ENCODE peak calls at places on chromosomes 16 and 17, in five cellular contexts. O is testis, L is adipocyte, N is lower lobe of right lung, B is tibial nerve. F is an unnamed sample.

GRCh38 chr17:79534111-79534510 is 76.7 kb downstream of the RBFOX3 start:
- DNase-seq in B (no peak), N (no peak), L (no peak), O (no peak), F (peak; percentile 34)

GRCh38 chr17:40122466-40122943 is 734 bp downstream of the MSL1 start:
- DNase-seq in N (peak; percentile 78), B (no peak), L (peak; percentile 76), O (no peak), F (peak; percentile 68)

GRCh38 chr17:19546289-19547065 is 12.8 kb downstream of the SLC47A1 start:
- DNase-seq in N (peak; percentile 64), L (no peak), B (no peak), O (peak; percentile 54), F (peak; percentile 78)

GRCh38 chr17:60767744-60768308 is 90.2 kb downstream of the BCAS3 start:
- DNase-seq in B (no peak), O (no peak), L (no peak), N (no peak), F (no peak)

GRCh38 chr17:81517339-81518112 is 4.9 kb upstream of the ACTG1 start:
- DNase-seq in B (no peak), O (no peak), L (peak; percentile 48), N (peak; percentile 52), F (no peak)

GRCh38 chr16:87824991-87825841 is 44.1 kb downstream of the SLC7A5 start:
- DNase-seq in B (no peak), N (no peak), L (no peak), O (no peak), F (no peak)

GRCh38 chr16:75106351-75107274 is 10.0 kb downstream of the LDHD start:
- DNase-seq in B (no peak), O (no peak), L (no peak), N (no peak), F (no peak)

GRCh38 chr17:52995127-52995526 is 827.6 kb upstream of the KIF2B start:
- DNase-seq in L (no peak), N (no peak), B (no peak), O (no peak), F (no peak)

GRCh38 chr17:42177684-42178083 is 3.3 kb downstream of the KCNH4 start:
- DNase-seq in L (no peak), N (no peak), B (no peak), O (no peak), F (no peak)

GRCh38 chr16:4506450-4506849 is 30.3 kb downstream of the HMOX2 start:
- DNase-seq in L (peak; percentile 91), O (peak; percentile 77), N (no peak), B (no peak), F (no peak)

GRCh38 chr16:2515180-2515803 is 1.5 kb downstream of the ATP6V0C start:
- DNase-seq in O (no peak), L (peak; percentile 36), N (no peak), B (no peak), F (no peak)

GRCh38 chr17:64661981-64662773 is at the start of gene SMURF2:
- DNase-seq in O (peak; percentile 85), L (peak; percentile 90), B (peak; percentile 60), N (peak; percentile 89), F (peak; percentile 92)

GRCh38 chr17:43790311-43790940 is 10.2 kb downstream of the CFAP97D1 start:
- DNase-seq in O (no peak), B (no peak), L (no peak), N (no peak), F (no peak)

GRCh38 chr16:28151180-28151579 is 60.6 kb downstream of the XPO6 start:
- DNase-seq in B (no peak), L (no peak), N (no peak), O (no peak), F (no peak)

GRCh38 chr16:15636392-15636873 is 6.5 kb downstream of the MARF1 start:
- DNase-seq in L (no peak), B (no peak), O (no peak), N (no peak), F (no peak)

GRCh38 chr16:20803561-20804214 is 2.6 kb downstream of the ERI2 start:
- DNase-seq in L (no peak), N (no peak), O (no peak), B (no peak), F (no peak)

GRCh38 chr17:57370051-57370581 is 113.8 kb downstream of the MSI2 start:
- DNase-seq in B (no peak), N (no peak), L (peak; percentile 90), O (no peak), F (no peak)

GRCh38 chr16:83932955-83933673 is 19.9 kb upstream of the OSGIN1 start:
- DNase-seq in B (no peak), O (no peak), L (no peak), N (no peak), F (no peak)

GRCh38 chr16:85239239-85239638 is 127.0 kb upstream of the CIBAR2 start:
- DNase-seq in L (no peak), O (no peak), B (no peak), N (no peak), F (no peak)

GRCh38 chr17:75909812-75910274 is 5.2 kb upstream of the MRPL38 start:
- DNase-seq in B (no peak), L (peak; percentile 11), N (no peak), O (peak; percentile 85), F (peak; percentile 40)

GRCh38 chr17:21042434-21043295 is at the start of gene USP22:
- DNase-seq in B (no peak), L (peak; percentile 56), N (peak; percentile 66), O (no peak), F (no peak)

DNA sequence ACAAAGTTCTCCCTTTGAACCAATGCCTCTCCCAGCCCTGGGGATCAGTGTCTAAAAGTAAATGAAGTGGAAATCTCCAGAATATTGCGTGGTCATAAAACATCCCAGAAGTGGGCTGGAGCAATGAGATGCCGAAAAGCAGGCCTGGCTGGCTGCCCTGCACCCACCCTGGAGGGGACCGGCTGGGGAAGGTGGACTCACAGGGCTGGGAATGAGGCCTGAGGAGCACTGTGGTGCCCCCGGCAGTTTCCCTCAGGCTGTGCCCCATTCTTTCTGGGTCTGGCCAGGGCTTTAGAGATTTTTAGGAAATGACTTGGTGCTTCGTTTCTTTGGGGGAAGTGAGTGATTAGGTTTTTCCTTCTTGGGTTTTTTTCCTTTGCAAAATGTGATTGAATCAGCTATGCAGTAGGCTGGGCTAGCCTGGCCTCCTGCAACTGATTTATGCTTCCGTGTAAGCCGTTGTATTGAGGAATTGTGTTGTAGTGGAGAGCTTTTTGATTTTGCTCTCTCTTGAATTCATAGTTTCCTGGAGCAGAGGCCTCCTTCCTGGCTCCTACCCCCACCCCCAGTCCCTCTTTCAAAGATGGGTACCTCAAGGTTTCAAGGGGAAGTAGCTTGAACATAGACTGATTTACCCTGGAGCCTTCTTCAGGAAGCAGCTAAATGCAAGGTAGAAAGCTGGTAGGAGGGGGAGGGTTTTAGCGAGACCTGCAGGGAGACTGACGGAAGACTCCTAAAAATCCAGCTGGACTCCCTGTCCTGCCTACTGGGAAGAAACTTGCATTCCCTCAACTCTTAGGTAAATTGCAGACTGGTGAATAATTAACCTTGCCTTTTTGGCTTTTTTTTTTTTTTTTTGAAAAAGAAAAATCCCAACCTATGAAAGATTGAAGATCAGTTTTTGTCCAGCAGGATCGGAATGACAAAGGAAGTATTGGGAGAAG is 170.3 kb downstream of the RAB11FIP4 start:
- DNase-seq in O (no peak), L (peak; percentile 87), B (no peak), N (no peak), F (no peak)
- H3K4me3 ChIP-seq in O (no peak overlapping the region), L (peak overlapping the region; percentile 93), B (no peak overlapping the region), N (peak overlapping the region; percentile 0), F (peak overlapping the region; percentile 1)

GRCh38 chr17:7222093-7222971 is 2.6 kb downstream of the ACADVL start:
- DNase-seq in N (no peak), O (no peak), L (no peak), B (no peak), F (no peak)

GRCh38 chr17:7219812-7220592 is at the start of the genes ACADVL and DLG4:
- DNase-seq in L (peak; percentile 97), O (peak; percentile 91), B (peak; percentile 81), N (peak; percentile 95), F (peak; percentile 99)

GRCh38 chr17:7220593-7221280 is 999 bp downstream of the ACADVL start:
- DNase-seq in N (peak; percentile 76), O (peak; percentile 71), B (no peak), L (peak; percentile 68), F (peak; percentile 78)

GRCh38 chr17:7222972-7223292 is 3.2 kb downstream of the ACADVL start:
- DNase-seq in B (no peak), O (no peak), N (no peak), L (no peak), F (no peak)

DNA sequence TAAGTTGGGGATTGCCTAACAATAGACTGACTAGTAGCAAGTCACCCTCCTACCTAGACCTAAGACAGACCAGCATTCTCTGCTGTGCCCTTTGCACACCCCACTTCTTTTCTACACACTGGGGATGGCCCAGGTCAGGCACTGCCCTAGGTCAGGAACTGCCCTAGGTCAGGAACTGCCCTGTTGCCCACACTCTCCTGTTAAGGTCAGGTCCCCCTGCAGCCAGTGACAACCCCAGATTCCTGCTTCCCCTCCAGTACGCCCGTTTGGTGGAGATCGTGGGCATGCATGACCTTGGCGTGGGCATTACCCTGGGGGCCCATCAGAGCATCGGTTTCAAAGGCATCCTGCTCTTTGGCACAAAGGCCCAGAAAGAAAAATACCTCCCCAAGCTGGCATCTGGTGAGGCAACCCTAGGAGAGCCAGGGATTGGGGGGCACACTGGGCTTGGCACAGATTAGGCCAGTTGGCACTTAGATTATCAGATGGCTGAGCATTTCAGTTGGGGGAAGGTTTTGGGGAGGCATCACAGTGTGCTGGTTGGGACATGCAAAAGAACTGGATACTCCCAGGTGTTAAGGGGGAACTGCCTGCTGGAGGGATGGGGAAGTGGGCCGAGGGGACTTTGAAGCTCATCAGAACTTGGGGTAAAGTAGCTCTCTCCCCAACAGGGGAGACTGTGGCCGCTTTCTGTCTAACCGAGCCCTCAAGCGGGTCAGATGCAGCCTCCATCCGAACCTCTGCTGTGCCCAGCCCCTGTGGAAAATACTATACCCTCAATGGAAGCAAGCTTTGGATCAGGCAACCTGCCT is 1.7 kb downstream of the ACADVL start:
- DNase-seq in B (no peak), N (no peak), O (no peak), L (no peak), F (no peak)
- H3K4me3 ChIP-seq in B (no peak overlapping the region), N (peak overlapping the region; percentile 97), O (no peak overlapping the region), L (peak overlapping the region; percentile 92), F (no peak overlapping the region)

DNA sequence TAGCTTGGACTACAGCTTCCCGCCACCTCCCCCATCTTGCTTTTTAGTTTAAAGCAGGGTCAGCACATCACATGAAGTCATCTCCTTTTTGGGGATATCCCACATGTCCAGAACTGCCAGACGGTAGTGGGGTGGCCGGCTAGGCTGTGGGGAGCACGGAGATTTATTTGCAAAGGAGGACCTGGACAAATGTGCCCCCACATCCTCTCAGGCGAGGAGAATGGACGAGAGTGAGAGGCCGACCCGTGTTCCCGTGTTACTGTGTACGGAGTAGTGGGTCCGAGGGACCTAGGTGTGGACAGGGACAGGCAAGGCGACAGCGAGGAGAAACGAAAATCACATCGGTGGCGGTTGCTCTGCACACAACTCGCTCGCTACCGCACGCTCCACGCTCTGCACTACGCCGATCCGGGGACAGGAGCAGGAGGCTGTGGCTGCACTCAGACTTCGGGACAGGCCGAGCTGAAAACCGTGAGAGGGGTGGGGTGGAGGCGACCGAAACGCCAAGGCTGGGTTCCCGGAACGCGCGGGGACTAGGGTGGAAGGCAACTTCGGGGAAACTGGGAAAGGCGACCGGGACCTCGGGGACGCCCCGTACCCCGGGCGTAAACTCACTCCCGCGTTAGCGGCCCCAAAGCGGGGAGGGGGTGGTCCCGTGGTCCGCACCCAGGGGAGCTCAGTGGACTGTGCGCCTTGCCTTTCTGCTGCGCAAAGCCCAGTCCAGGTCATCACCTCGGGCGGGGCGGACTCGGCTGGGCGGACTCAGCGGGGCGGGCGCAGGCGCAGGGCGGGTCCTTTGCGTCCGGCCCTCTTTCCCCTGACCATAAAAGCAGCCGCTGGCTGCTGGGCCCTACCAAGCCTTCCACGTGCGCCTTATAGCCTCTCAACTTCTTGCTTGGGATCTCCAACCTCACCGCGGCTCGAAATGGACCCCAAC is at the start of gene MT1A:
- DNase-seq in B (peak; percentile 51), L (peak; percentile 39), N (peak; percentile 74), O (peak; percentile 83), F (peak; percentile 95)
- H3K4me3 ChIP-seq in B (peak within 1 kb of the TSS; percentile 38), L (peak within 1 kb of the TSS; percentile 81), N (peak within 1 kb of the TSS; percentile 57), O (peak within 1 kb of the TSS; percentile 47), F (no peak within 1 kb of the TSS)

GRCh38 chr17:17789410-17789809 is 47.4 kb downstream of the SREBF1 start:
- DNase-seq in L (no peak), B (no peak), O (no peak), N (no peak), F (no peak)
- H3K4me3 ChIP-seq in L (no peak overlapping the region), B (no peak overlapping the region), O (no peak overlapping the region), N (no peak overlapping the region), F (no peak overlapping the region)

F was measured in aorta.